ENCODE peak calls at places on chromosomes 6 and 20, in six cellular contexts. One of them, this sample, is unnamed.

GRCh38 chr20:5848711-5849505 is 98.7 kb downstream of the SHLD1 start:
- DNase-seq in hepatocyte: no peak
- DNase-seq in neural progenitor cell: no peak
- DNase-seq in uterus: no peak
- DNase-seq in PC-3: peak; percentile 84
- DNase-seq in HL-60: no peak
- DNase-seq in this sample: no peak

GRCh38 chr6:33034554-33034953 is 25.2 kb upstream of the HLA-DOA start:
- DNase-seq in PC-3: no peak
- DNase-seq in neural progenitor cell: no peak
- DNase-seq in uterus: no peak
- DNase-seq in hepatocyte: no peak
- DNase-seq in HL-60: no peak
- DNase-seq in this sample: no peak

GRCh38 chr6:163944897-163945296 is 530.4 kb downstream of the QKI start:
- DNase-seq in neural progenitor cell: peak; percentile 58
- DNase-seq in PC-3: no peak
- DNase-seq in hepatocyte: no peak
- DNase-seq in uterus: no peak
- DNase-seq in HL-60: no peak
- DNase-seq in this sample: no peak

GRCh38 chr6:123598011-123598410 is 38.7 kb downstream of the TRDN start:
- DNase-seq in PC-3: no peak
- DNase-seq in neural progenitor cell: no peak
- DNase-seq in HL-60: no peak
- DNase-seq in hepatocyte: no peak
- DNase-seq in uterus: no peak
- DNase-seq in this sample: no peak

GRCh38 chr6:147341486-147341885 is 137.3 kb downstream of the STXBP5 start:
- DNase-seq in uterus: no peak
- DNase-seq in hepatocyte: peak; percentile 7
- DNase-seq in neural progenitor cell: no peak
- DNase-seq in PC-3: no peak
- DNase-seq in HL-60: no peak
- DNase-seq in this sample: no peak

GRCh38 chr6:49676671-49677281 is 36.6 kb downstream of the CRISP2 start:
- DNase-seq in hepatocyte: no peak
- DNase-seq in neural progenitor cell: no peak
- DNase-seq in uterus: no peak
- DNase-seq in PC-3: peak; percentile 72
- DNase-seq in HL-60: no peak
- DNase-seq in this sample: no peak

GRCh38 chr20:40506567-40506966 is 182.5 kb downstream of the MAFB start:
- DNase-seq in neural progenitor cell: no peak
- DNase-seq in hepatocyte: peak; percentile 72
- DNase-seq in PC-3: peak; percentile 32
- DNase-seq in uterus: peak; percentile 71
- DNase-seq in HL-60: peak; percentile 99
- DNase-seq in this sample: peak; percentile 61

GRCh38 chr6:22025468-22026159 is 271.2 kb downstream of the PRL start:
- DNase-seq in HL-60: peak; percentile 63
- DNase-seq in neural progenitor cell: peak; percentile 87
- DNase-seq in uterus: peak; percentile 41
- DNase-seq in PC-3: peak; percentile 30
- DNase-seq in hepatocyte: peak; percentile 35
- DNase-seq in this sample: no peak

GRCh38 chr20:431012-431904 is 23.2 kb downstream of the RBCK1 start:
- DNase-seq in HL-60: no peak
- DNase-seq in neural progenitor cell: peak; percentile 85
- DNase-seq in uterus: no peak
- DNase-seq in PC-3: peak; percentile 91
- DNase-seq in hepatocyte: peak; percentile 81
- DNase-seq in this sample: peak; percentile 84

GRCh38 chr6:31007694-31008093 is 2.6 kb upstream of the MUC22 start:
- DNase-seq in uterus: no peak
- DNase-seq in HL-60: no peak
- DNase-seq in PC-3: peak; percentile 97
- DNase-seq in neural progenitor cell: no peak
- DNase-seq in hepatocyte: peak; percentile 77
- DNase-seq in this sample: peak; percentile 37

GRCh38 chr20:22927537-22927936 is 107.6 kb upstream of the SSTR4 start:
- DNase-seq in HL-60: no peak
- DNase-seq in PC-3: no peak
- DNase-seq in uterus: no peak
- DNase-seq in hepatocyte: no peak
- DNase-seq in neural progenitor cell: no peak
- DNase-seq in this sample: no peak

GRCh38 chr6:47476794-47477496 is 644 bp upstream of the CD2AP start:
- DNase-seq in uterus: no peak
- DNase-seq in PC-3: peak; percentile 14
- DNase-seq in hepatocyte: peak; percentile 12
- DNase-seq in HL-60: no peak
- DNase-seq in neural progenitor cell: no peak
- DNase-seq in this sample: no peak

GRCh38 chr6:13927203-13927602 is 2.5 kb downstream of the RNF182 start:
- DNase-seq in uterus: no peak
- DNase-seq in PC-3: peak; percentile 72
- DNase-seq in HL-60: no peak
- DNase-seq in neural progenitor cell: no peak
- DNase-seq in hepatocyte: no peak
- DNase-seq in this sample: no peak

GRCh38 chr6:110173506-110174132 is 5.9 kb downstream of the WASF1 start:
- DNase-seq in hepatocyte: no peak
- DNase-seq in PC-3: no peak
- DNase-seq in HL-60: no peak
- DNase-seq in neural progenitor cell: peak; percentile 21
- DNase-seq in uterus: no peak
- DNase-seq in this sample: no peak

DNA sequence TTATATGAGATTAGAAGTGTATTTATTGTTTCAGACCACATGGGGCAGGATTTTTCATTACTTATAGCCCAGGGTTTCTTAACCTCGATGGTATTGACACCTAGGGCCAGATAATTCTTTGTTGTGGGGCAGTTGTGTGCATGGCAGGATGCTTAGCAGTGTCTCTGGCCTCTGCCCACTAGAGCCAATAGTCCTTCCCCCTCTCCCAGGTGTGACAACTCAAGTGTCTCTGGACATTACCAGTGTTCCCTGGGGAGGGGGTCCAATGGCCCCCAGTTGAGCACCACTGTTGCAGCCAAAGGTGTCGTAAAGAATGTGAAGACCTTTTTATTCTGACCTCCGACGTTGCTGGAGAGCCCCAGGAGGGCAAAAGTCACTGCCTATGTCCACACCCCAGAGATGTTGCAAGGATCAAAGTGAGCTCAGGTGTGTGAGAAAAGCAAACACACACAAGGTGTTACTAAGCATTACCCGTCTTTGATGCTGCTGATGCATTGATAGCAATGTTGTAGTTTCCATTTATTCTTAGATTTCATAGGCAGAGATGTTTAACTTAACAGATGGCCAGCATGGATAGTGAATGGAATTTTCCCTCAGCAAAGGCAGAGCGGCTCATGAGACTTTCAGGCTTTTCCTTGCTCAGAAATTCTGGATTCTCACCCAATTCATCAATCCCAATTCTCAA is 22.2 kb downstream of the BANF2 start:
- DNase-seq in HL-60: no peak
- DNase-seq in neural progenitor cell: no peak
- DNase-seq in uterus: no peak
- DNase-seq in hepatocyte: peak; percentile 69
- DNase-seq in PC-3: peak; percentile 34
- DNase-seq in this sample: peak; percentile 98
- TF ChIP-seq CTCF in HL-60: no peak
- TF ChIP-seq CTCF in neural progenitor cell: no peak
- TF ChIP-seq CTCF in uterus: no peak
- TF ChIP-seq CTCF in hepatocyte: peak; percentile 18
- TF ChIP-seq CTCF in PC-3: peak; percentile 46
- TF ChIP-seq CTCF in this sample: peak; percentile 58

GRCh38 chr6:27558028-27558724 is 85.3 kb upstream of the ZNF184 start:
- DNase-seq in uterus: no peak
- DNase-seq in HL-60: no peak
- DNase-seq in PC-3: no peak
- DNase-seq in hepatocyte: no peak
- DNase-seq in neural progenitor cell: no peak
- DNase-seq in this sample: no peak

GRCh38 chr6:27550692-27551091 is 77.8 kb upstream of the ZNF184 start:
- DNase-seq in uterus: no peak
- DNase-seq in neural progenitor cell: no peak
- DNase-seq in HL-60: no peak
- DNase-seq in PC-3: no peak
- DNase-seq in hepatocyte: no peak
- DNase-seq in this sample: no peak

GRCh38 chr6:27556406-27556805 is 83.5 kb upstream of the ZNF184 start:
- DNase-seq in uterus: no peak
- DNase-seq in HL-60: no peak
- DNase-seq in neural progenitor cell: no peak
- DNase-seq in PC-3: peak; percentile 49
- DNase-seq in hepatocyte: no peak
- DNase-seq in this sample: no peak

GRCh38 chr6:27551607-27552006 is 78.7 kb upstream of the ZNF184 start:
- DNase-seq in HL-60: no peak
- DNase-seq in hepatocyte: no peak
- DNase-seq in PC-3: no peak
- DNase-seq in uterus: no peak
- DNase-seq in neural progenitor cell: no peak
- DNase-seq in this sample: no peak

DNA sequence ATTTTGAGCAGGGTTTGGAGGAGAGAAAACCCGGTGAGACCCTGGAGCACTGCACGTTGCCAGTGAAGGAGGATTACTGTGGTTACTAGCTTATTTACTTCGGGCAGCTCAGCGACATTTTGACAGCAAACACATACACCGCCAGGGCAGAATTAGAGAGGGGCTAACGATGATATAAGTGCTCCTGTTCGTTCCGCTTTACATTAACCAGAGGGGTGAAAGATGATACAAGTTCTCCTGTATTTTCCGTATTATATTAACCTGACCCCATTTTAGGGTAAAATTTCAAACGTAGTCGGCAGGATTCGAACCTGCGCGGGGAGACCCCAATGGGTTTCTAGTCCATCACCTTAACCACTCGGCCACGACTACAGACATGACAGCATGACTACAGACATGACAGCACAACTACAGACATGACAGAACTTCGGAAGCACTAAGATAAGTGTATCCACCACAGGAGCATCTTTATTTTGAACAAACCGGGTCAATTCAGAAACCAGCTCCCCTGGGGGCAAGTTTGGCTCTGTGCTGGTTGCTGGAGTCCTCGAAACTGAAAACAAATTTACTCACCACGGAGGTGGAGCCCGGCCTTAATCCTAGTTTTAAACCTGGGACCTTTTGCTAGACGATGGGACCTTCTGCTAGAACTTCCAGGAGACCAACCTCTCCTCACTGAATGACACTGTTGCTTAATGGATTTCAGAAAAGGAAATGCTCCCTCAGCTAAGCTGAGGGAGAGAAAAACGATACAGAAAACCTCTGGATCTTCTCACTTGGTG is 80.4 kb upstream of the ZNF184 start:
- DNase-seq in HL-60: no peak
- DNase-seq in hepatocyte: peak; percentile 34
- DNase-seq in uterus: no peak
- DNase-seq in PC-3: no peak
- DNase-seq in neural progenitor cell: peak; percentile 68
- DNase-seq in this sample: no peak
- H3K4me3 ChIP-seq in HL-60: no peak overlapping the region
- H3K4me3 ChIP-seq in hepatocyte: no peak overlapping the region
- H3K4me3 ChIP-seq in uterus: no peak overlapping the region
- H3K4me3 ChIP-seq in PC-3: no peak overlapping the region
- H3K4me3 ChIP-seq in neural progenitor cell: peak overlapping the region; percentile 65
- H3K4me3 ChIP-seq in this sample: no peak overlapping the region

GRCh38 chr6:169326067-169326799 is 72.6 kb upstream of the THBS2 start:
- DNase-seq in PC-3: peak; percentile 45
- DNase-seq in uterus: no peak
- DNase-seq in hepatocyte: peak; percentile 47
- DNase-seq in HL-60: peak; percentile 7
- DNase-seq in neural progenitor cell: peak; percentile 69
- DNase-seq in this sample: no peak
- TF ChIP-seq CTCF in PC-3: peak; percentile 43
- TF ChIP-seq CTCF in uterus: no peak
- TF ChIP-seq CTCF in hepatocyte: peak; percentile 27
- TF ChIP-seq CTCF in HL-60: peak; percentile 3
- TF ChIP-seq CTCF in neural progenitor cell: peak; percentile 58
- TF ChIP-seq CTCF in this sample: peak; percentile 15

DNA sequence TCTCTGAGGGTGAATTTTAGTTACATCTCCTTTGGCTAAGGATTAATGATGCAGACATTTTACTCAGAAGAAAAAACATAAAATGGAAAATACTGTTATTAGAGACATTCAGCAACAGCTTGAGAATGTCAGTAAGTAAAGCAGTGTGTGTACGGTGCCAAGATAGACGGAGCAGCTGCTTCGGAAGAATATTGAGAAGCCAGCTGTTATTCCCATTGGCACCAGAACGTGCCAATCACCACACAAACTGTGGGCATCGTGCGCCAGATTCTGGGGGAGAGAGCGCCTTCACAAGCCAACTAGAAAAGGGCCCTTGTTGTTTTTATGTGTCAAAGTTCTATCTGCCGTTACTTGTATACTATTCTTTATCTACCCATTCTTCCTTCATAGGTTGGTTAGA is 163.4 kb downstream of the MTFR2 start:
- DNase-seq in PC-3: no peak
- DNase-seq in uterus: no peak
- DNase-seq in hepatocyte: no peak
- DNase-seq in HL-60: no peak
- DNase-seq in neural progenitor cell: no peak
- DNase-seq in this sample: no peak
- H3K4me3 ChIP-seq in PC-3: no peak overlapping the region
- H3K4me3 ChIP-seq in uterus: no peak overlapping the region
- H3K4me3 ChIP-seq in hepatocyte: no peak overlapping the region
- H3K4me3 ChIP-seq in HL-60: no peak overlapping the region
- H3K4me3 ChIP-seq in neural progenitor cell: no peak overlapping the region
- H3K4me3 ChIP-seq in this sample: no peak overlapping the region

DNA sequence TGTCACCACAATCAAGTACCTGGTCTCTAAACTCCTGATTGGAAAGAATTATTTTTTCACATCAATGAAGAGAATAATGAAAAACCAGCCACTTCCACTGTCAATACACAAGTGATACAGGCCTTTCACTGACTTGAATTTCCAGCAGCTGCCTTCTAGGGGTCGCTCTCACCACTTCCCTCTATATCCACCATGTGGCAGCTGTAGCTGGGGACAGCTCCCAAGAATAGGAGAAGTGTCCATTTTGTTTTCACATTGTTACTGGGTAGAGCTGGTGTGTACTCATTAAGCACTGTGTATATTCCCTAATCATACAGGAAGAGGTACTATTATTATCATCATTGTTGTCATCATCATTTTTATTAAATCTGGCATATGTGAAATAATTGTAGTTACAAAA is 438.4 kb upstream of the SPTLC3 start:
- DNase-seq in PC-3: peak; percentile 67
- DNase-seq in hepatocyte: peak; percentile 46
- DNase-seq in uterus: no peak
- DNase-seq in HL-60: no peak
- DNase-seq in neural progenitor cell: peak; percentile 74
- DNase-seq in this sample: peak; percentile 60
- TF ChIP-seq CTCF in PC-3: peak; percentile 81
- TF ChIP-seq CTCF in hepatocyte: peak; percentile 43
- TF ChIP-seq CTCF in uterus: no peak
- TF ChIP-seq CTCF in HL-60: no peak
- TF ChIP-seq CTCF in neural progenitor cell: peak; percentile 79
- TF ChIP-seq CTCF in this sample: peak; percentile 84

GRCh38 chr6:113352029-113352801 is 504.9 kb upstream of the MARCKS start:
- DNase-seq in neural progenitor cell: peak; percentile 21
- DNase-seq in PC-3: peak; percentile 87
- DNase-seq in hepatocyte: peak; percentile 37
- DNase-seq in HL-60: no peak
- DNase-seq in uterus: no peak
- DNase-seq in this sample: peak; percentile 90
- H3K4me3 ChIP-seq in neural progenitor cell: no peak overlapping the region
- H3K4me3 ChIP-seq in PC-3: peak overlapping the region; percentile 23
- H3K4me3 ChIP-seq in hepatocyte: no peak overlapping the region
- H3K4me3 ChIP-seq in HL-60: no peak overlapping the region
- H3K4me3 ChIP-seq in uterus: no peak overlapping the region
- H3K4me3 ChIP-seq in this sample: no peak overlapping the region

GRCh38 chr6:87742106-87742505 is 40.1 kb upstream of the AKIRIN2 start:
- DNase-seq in hepatocyte: no peak
- DNase-seq in neural progenitor cell: no peak
- DNase-seq in HL-60: no peak
- DNase-seq in PC-3: no peak
- DNase-seq in uterus: no peak
- DNase-seq in this sample: no peak
- TF ChIP-seq CTCF in hepatocyte: no peak
- TF ChIP-seq CTCF in neural progenitor cell: no peak
- TF ChIP-seq CTCF in HL-60: no peak
- TF ChIP-seq CTCF in PC-3: no peak
- TF ChIP-seq CTCF in uterus: no peak
- TF ChIP-seq CTCF in this sample: no peak

This sample was measured in Caco-2.